ENCODE peak calls at places on chromosome 11, in six cellular contexts. One of them, this sample, is unnamed.

GRCh38 chr11:65334696-65335295 is 1.1 kb downstream of the DPF2 start:
- DNase-seq in suprapubic skin: no peak
- DNase-seq in HepG2: no peak
- DNase-seq in HCT116: no peak
- DNase-seq in transverse colon: no peak
- DNase-seq in H1: no peak
- DNase-seq in this sample: peak; percentile 1

GRCh38 chr11:59660621-59661020 is 8.2 kb downstream of the PATL1 start:
- DNase-seq in suprapubic skin: no peak
- DNase-seq in HepG2: no peak
- DNase-seq in HCT116: no peak
- DNase-seq in transverse colon: no peak
- DNase-seq in H1: no peak
- DNase-seq in this sample: no peak

GRCh38 chr11:7020183-7020917 is at the start of the genes NLRP14 and ZNF214:
- DNase-seq in suprapubic skin: peak; percentile 95
- DNase-seq in HepG2: peak; percentile 90
- DNase-seq in HCT116: peak; percentile 75
- DNase-seq in transverse colon: peak; percentile 94
- DNase-seq in H1: peak; percentile 80
- DNase-seq in this sample: no peak

GRCh38 chr11:120030411-120030810 is 107.5 kb downstream of the TRIM29 start:
- DNase-seq in suprapubic skin: no peak
- DNase-seq in HepG2: no peak
- DNase-seq in HCT116: no peak
- DNase-seq in transverse colon: no peak
- DNase-seq in H1: no peak
- DNase-seq in this sample: no peak

GRCh38 chr11:2434008-2434407 is 10.3 kb downstream of the TRPM5 start:
- DNase-seq in suprapubic skin: peak; percentile 28
- DNase-seq in HepG2: no peak
- DNase-seq in HCT116: no peak
- DNase-seq in transverse colon: no peak
- DNase-seq in H1: no peak
- DNase-seq in this sample: no peak

GRCh38 chr11:30741039-30741550 is 154.9 kb upstream of the MPPED2 start:
- DNase-seq in suprapubic skin: peak; percentile 51
- DNase-seq in HepG2: peak; percentile 13
- DNase-seq in HCT116: no peak
- DNase-seq in transverse colon: peak; percentile 29
- DNase-seq in H1: no peak
- DNase-seq in this sample: no peak

GRCh38 chr11:34653851-34654490 is 33.1 kb downstream of the EHF start:
- DNase-seq in suprapubic skin: no peak
- DNase-seq in HepG2: peak; percentile 92
- DNase-seq in HCT116: peak; percentile 93
- DNase-seq in transverse colon: peak; percentile 59
- DNase-seq in H1: no peak
- DNase-seq in this sample: no peak

GRCh38 chr11:102760355-102761035 is 19.9 kb downstream of the MMP10 start:
- DNase-seq in suprapubic skin: no peak
- DNase-seq in HepG2: no peak
- DNase-seq in HCT116: peak; percentile 41
- DNase-seq in transverse colon: no peak
- DNase-seq in H1: no peak
- DNase-seq in this sample: no peak

GRCh38 chr11:73288873-73289707 is 17.0 kb downstream of the P2RY6 start:
- DNase-seq in suprapubic skin: no peak
- DNase-seq in HepG2: peak; percentile 64
- DNase-seq in HCT116: peak; percentile 53
- DNase-seq in transverse colon: peak; percentile 77
- DNase-seq in H1: no peak
- DNase-seq in this sample: peak; percentile 95

GRCh38 chr11:123587559-123587958 is 66.9 kb downstream of the SCN3B start:
- DNase-seq in suprapubic skin: no peak
- DNase-seq in HepG2: no peak
- DNase-seq in HCT116: no peak
- DNase-seq in transverse colon: peak; percentile 39
- DNase-seq in H1: no peak
- DNase-seq in this sample: no peak
- TF ChIP-seq POLR2AphosphoS5 in suprapubic skin: no peak
- TF ChIP-seq POLR2AphosphoS5 in HepG2: no peak
- TF ChIP-seq POLR2AphosphoS5 in HCT116: no peak
- TF ChIP-seq POLR2AphosphoS5 in transverse colon: no peak
- TF ChIP-seq POLR2AphosphoS5 in H1: no peak
- TF ChIP-seq POLR2AphosphoS5 in this sample: no peak

GRCh38 chr11:107140988-107141387 is 122.7 kb upstream of the GUCY1A2 start:
- DNase-seq in suprapubic skin: no peak
- DNase-seq in HepG2: no peak
- DNase-seq in HCT116: no peak
- DNase-seq in transverse colon: no peak
- DNase-seq in H1: no peak
- DNase-seq in this sample: no peak

GRCh38 chr11:107136892-107137291 is 118.6 kb upstream of the GUCY1A2 start:
- DNase-seq in suprapubic skin: no peak
- DNase-seq in HepG2: no peak
- DNase-seq in HCT116: no peak
- DNase-seq in transverse colon: no peak
- DNase-seq in H1: no peak
- DNase-seq in this sample: no peak

GRCh38 chr11:107139396-107139795 is 121.1 kb upstream of the GUCY1A2 start:
- DNase-seq in suprapubic skin: no peak
- DNase-seq in HepG2: no peak
- DNase-seq in HCT116: no peak
- DNase-seq in transverse colon: no peak
- DNase-seq in H1: no peak
- DNase-seq in this sample: no peak
- TF ChIP-seq POLR2A in suprapubic skin: no peak
- TF ChIP-seq POLR2A in HepG2: no peak
- TF ChIP-seq POLR2A in HCT116: no peak
- TF ChIP-seq POLR2A in transverse colon: no peak
- TF ChIP-seq POLR2A in H1: no peak
- TF ChIP-seq POLR2A in this sample: no peak

DNA sequence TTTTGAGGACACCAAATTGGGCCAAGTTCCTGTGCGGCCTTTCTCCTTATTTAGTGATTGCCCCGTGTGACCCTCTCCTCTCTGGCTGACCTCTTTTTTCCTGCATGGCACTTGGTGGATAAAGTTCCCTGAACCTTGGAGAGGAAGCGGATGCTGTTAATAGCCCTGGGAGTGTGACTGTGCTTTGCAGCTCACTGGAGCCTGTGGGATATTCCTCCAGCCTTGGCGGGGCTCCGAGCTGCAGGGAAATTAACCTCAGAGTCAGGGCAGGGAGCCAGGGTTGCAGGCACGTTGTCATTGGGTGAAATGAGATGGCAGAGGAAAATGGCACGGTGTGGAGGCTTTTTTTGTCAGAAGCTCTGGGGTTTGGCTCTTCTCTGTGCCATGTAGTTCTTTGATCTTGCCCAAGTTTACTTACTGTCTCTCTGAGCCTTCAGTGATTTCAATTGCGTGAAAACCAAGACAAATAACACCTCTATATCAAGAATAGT is 965 bp downstream of the OR9Q1 start:
- DNase-seq in suprapubic skin: peak; percentile 72
- DNase-seq in HepG2: no peak
- DNase-seq in HCT116: no peak
- DNase-seq in transverse colon: peak; percentile 77
- DNase-seq in H1: no peak
- DNase-seq in this sample: no peak
- TF ChIP-seq POLR2AphosphoS5 in suprapubic skin: no peak
- TF ChIP-seq POLR2AphosphoS5 in HepG2: no peak
- TF ChIP-seq POLR2AphosphoS5 in HCT116: no peak
- TF ChIP-seq POLR2AphosphoS5 in transverse colon: no peak
- TF ChIP-seq POLR2AphosphoS5 in H1: no peak
- TF ChIP-seq POLR2AphosphoS5 in this sample: peak; percentile 74

GRCh38 chr11:67400251-67400941 is 1.3 kb downstream of the PPP1CA start:
- DNase-seq in suprapubic skin: no peak
- DNase-seq in HepG2: no peak
- DNase-seq in HCT116: no peak
- DNase-seq in transverse colon: peak; percentile 52
- DNase-seq in H1: no peak
- DNase-seq in this sample: peak; percentile 82

GRCh38 chr11:67397986-67398660 is 3.5 kb downstream of the PPP1CA start:
- DNase-seq in suprapubic skin: no peak
- DNase-seq in HepG2: no peak
- DNase-seq in HCT116: no peak
- DNase-seq in transverse colon: no peak
- DNase-seq in H1: no peak
- DNase-seq in this sample: no peak

GRCh38 chr11:67400942-67401494 is 640 bp downstream of the PPP1CA start:
- DNase-seq in suprapubic skin: no peak
- DNase-seq in HepG2: no peak
- DNase-seq in HCT116: no peak
- DNase-seq in transverse colon: no peak
- DNase-seq in H1: no peak
- DNase-seq in this sample: no peak

GRCh38 chr11:67397536-67397935 is 4.1 kb downstream of the PPP1CA start:
- DNase-seq in suprapubic skin: no peak
- DNase-seq in HepG2: no peak
- DNase-seq in HCT116: no peak
- DNase-seq in transverse colon: no peak
- DNase-seq in H1: no peak
- DNase-seq in this sample: no peak

GRCh38 chr11:67398661-67399563 is 2.7 kb downstream of the PPP1CA start:
- DNase-seq in suprapubic skin: no peak
- DNase-seq in HepG2: no peak
- DNase-seq in HCT116: no peak
- DNase-seq in transverse colon: no peak
- DNase-seq in H1: no peak
- DNase-seq in this sample: peak; percentile 80
- TF ChIP-seq POLR2A in suprapubic skin: no peak
- TF ChIP-seq POLR2A in HepG2: no peak
- TF ChIP-seq POLR2A in HCT116: no peak
- TF ChIP-seq POLR2A in transverse colon: no peak
- TF ChIP-seq POLR2A in H1: no peak
- TF ChIP-seq POLR2A in this sample: no peak

DNA sequence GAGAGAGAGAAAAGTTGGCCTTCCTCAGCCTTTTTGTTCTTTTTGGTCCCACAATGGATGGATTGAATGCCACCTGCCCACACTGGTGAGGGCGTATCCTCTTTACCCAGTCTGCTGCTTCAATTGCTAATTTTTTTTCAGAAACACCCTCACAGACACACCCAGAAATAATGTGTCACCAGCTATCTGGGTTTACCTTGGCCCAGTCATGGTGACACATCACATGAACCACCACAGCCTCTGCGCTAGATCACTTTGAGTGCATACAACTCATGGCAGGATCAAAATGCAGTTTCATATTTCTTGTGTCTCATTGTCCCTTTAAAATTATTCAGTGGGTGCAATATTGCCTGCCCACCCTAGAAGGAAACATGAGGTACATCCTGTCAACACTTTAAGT is 63.3 kb downstream of the ADAMTS15 start:
- DNase-seq in suprapubic skin: no peak
- DNase-seq in HepG2: no peak
- DNase-seq in HCT116: no peak
- DNase-seq in transverse colon: no peak
- DNase-seq in H1: no peak
- DNase-seq in this sample: no peak
- TF ChIP-seq POLR2AphosphoS5 in suprapubic skin: no peak
- TF ChIP-seq POLR2AphosphoS5 in HepG2: no peak
- TF ChIP-seq POLR2AphosphoS5 in HCT116: no peak
- TF ChIP-seq POLR2AphosphoS5 in transverse colon: no peak
- TF ChIP-seq POLR2AphosphoS5 in H1: no peak
- TF ChIP-seq POLR2AphosphoS5 in this sample: no peak

GRCh38 chr11:57513446-57513795 is 2.1 kb downstream of the SLC43A1 start:
- DNase-seq in suprapubic skin: no peak
- DNase-seq in HepG2: no peak
- DNase-seq in HCT116: no peak
- DNase-seq in transverse colon: no peak
- DNase-seq in H1: no peak
- DNase-seq in this sample: no peak

GRCh38 chr11:57515332-57516060 is at the start of gene SLC43A1:
- DNase-seq in suprapubic skin: peak; percentile 73
- DNase-seq in HepG2: peak; percentile 46
- DNase-seq in HCT116: no peak
- DNase-seq in transverse colon: peak; percentile 58
- DNase-seq in H1: no peak
- DNase-seq in this sample: peak; percentile 85

GRCh38 chr11:57516061-57516443 is 550 bp upstream of the SLC43A1 start:
- DNase-seq in suprapubic skin: no peak
- DNase-seq in HepG2: no peak
- DNase-seq in HCT116: no peak
- DNase-seq in transverse colon: no peak
- DNase-seq in H1: no peak
- DNase-seq in this sample: no peak

GRCh38 chr11:57513911-57514537 is 1.5 kb downstream of the SLC43A1 start:
- DNase-seq in suprapubic skin: peak; percentile 65
- DNase-seq in HepG2: no peak
- DNase-seq in HCT116: no peak
- DNase-seq in transverse colon: peak; percentile 53
- DNase-seq in H1: no peak
- DNase-seq in this sample: peak; percentile 86

DNA sequence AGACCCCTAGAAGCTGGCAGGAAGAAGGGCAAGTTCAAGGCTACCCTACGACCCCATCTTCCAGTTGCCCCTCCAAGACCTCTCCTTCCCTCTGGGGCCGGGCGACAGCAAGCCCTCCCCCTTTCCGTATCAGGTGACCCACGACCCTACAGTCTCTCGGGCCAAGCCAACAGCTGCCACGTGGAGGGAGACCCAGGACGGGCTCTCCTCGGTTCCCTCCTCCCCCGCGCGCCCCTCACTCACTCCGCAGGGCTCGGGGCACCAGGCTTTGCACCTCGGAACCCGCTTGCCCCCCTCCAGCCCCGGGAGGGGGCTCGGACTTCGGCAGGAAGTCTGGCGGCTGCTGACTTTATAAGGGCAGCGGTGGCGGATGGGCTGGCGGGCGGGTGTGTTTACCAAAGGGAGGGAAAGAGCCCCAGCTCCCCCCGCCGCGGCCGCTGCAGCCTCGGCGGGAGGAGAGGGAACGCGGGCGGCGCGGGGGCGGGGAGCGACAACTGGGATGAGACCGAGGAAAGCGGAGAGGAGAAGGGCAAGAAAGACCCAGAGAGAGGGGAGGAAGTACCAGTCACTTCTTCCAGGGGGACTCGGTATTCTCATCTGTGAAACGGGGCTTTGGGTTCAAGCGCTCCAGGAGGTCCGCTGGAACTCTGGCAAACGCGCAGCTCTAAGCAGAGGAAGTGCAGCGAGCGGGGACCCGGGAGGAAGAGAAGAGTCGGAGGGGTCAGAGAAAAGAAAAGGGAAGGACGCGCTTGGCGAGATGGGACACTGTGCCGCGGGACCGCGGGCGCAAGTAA is 767 bp downstream of the SLC43A1 start:
- DNase-seq in suprapubic skin: peak; percentile 71
- DNase-seq in HepG2: peak; percentile 46
- DNase-seq in HCT116: no peak
- DNase-seq in transverse colon: peak; percentile 72
- DNase-seq in H1: no peak
- DNase-seq in this sample: peak; percentile 91
- TF ChIP-seq POLR2A in suprapubic skin: no peak
- TF ChIP-seq POLR2A in HepG2: no peak
- TF ChIP-seq POLR2A in HCT116: no peak
- TF ChIP-seq POLR2A in transverse colon: no peak
- TF ChIP-seq POLR2A in H1: no peak
- TF ChIP-seq POLR2A in this sample: no peak